ENCODE peak calls at places on chromosomes 1 and 21, in nine cellular contexts. One of them, this sample, is unnamed.

GRCh38 chr1:198449727-198450433 is 90.6 kb downstream of the ATP6V1G3 start:
- DNase-seq in pons: no peak
- DNase-seq in B cell: no peak
- DNase-seq in NCI-H1092: no peak
- DNase-seq in NCI-H1694: no peak
- DNase-seq in GM06990: no peak
- DNase-seq in T-cell: no peak
- DNase-seq in OCI-LY7: no peak
- DNase-seq in COLO829: no peak
- DNase-seq in this sample: no peak

GRCh38 chr1:177948336-177948972 is 21.4 kb downstream of the SEC16B start:
- DNase-seq in B cell: no peak
- DNase-seq in NCI-H1092: peak; percentile 67
- DNase-seq in pons: peak; percentile 87
- DNase-seq in COLO829: peak; percentile 81
- DNase-seq in OCI-LY7: peak; percentile 52
- DNase-seq in T-cell: no peak
- DNase-seq in GM06990: no peak
- DNase-seq in NCI-H1694: peak; percentile 52
- DNase-seq in this sample: peak; percentile 55

GRCh38 chr1:204450461-204451257 is 39.0 kb upstream of the PPP1R15B start:
- DNase-seq in NCI-H1092: no peak
- DNase-seq in T-cell: no peak
- DNase-seq in COLO829: no peak
- DNase-seq in NCI-H1694: no peak
- DNase-seq in B cell: no peak
- DNase-seq in GM06990: no peak
- DNase-seq in OCI-LY7: no peak
- DNase-seq in pons: no peak
- DNase-seq in this sample: no peak

GRCh38 chr1:30758785-30759380 is 1.3 kb upstream of the LAPTM5 start:
- DNase-seq in OCI-LY7: peak; percentile 63
- DNase-seq in COLO829: no peak
- DNase-seq in B cell: no peak
- DNase-seq in NCI-H1092: no peak
- DNase-seq in GM06990: peak; percentile 63
- DNase-seq in NCI-H1694: no peak
- DNase-seq in T-cell: no peak
- DNase-seq in pons: no peak
- DNase-seq in this sample: peak; percentile 69

GRCh38 chr21:45997495-45998275 is 16.1 kb downstream of the COL6A1 start:
- DNase-seq in pons: no peak
- DNase-seq in T-cell: no peak
- DNase-seq in OCI-LY7: no peak
- DNase-seq in COLO829: no peak
- DNase-seq in NCI-H1694: no peak
- DNase-seq in GM06990: no peak
- DNase-seq in NCI-H1092: no peak
- DNase-seq in B cell: no peak
- DNase-seq in this sample: no peak

GRCh38 chr1:32622806-32623694 is 27.3 kb downstream of the ZBTB8OS start:
- DNase-seq in pons: no peak
- DNase-seq in GM06990: peak; percentile 32
- DNase-seq in OCI-LY7: no peak
- DNase-seq in B cell: no peak
- DNase-seq in NCI-H1694: no peak
- DNase-seq in COLO829: no peak
- DNase-seq in T-cell: no peak
- DNase-seq in NCI-H1092: no peak
- DNase-seq in this sample: no peak

GRCh38 chr1:203765029-203765837 is at the start of gene LAX1:
- DNase-seq in B cell: peak; percentile 72
- DNase-seq in NCI-H1092: no peak
- DNase-seq in NCI-H1694: no peak
- DNase-seq in GM06990: peak; percentile 76
- DNase-seq in COLO829: no peak
- DNase-seq in OCI-LY7: peak; percentile 95
- DNase-seq in pons: no peak
- DNase-seq in T-cell: peak; percentile 47
- DNase-seq in this sample: peak; percentile 69

GRCh38 chr1:205350626-205351235 is 6.0 kb downstream of the KLHDC8A start:
- DNase-seq in B cell: no peak
- DNase-seq in COLO829: no peak
- DNase-seq in OCI-LY7: no peak
- DNase-seq in T-cell: no peak
- DNase-seq in pons: no peak
- DNase-seq in NCI-H1092: no peak
- DNase-seq in GM06990: no peak
- DNase-seq in NCI-H1694: peak; percentile 82
- DNase-seq in this sample: no peak

GRCh38 chr21:31557956-31558838 is 101.3 kb upstream of the SOD1 start:
- DNase-seq in NCI-H1092: peak; percentile 71
- DNase-seq in COLO829: no peak
- DNase-seq in NCI-H1694: peak; percentile 5
- DNase-seq in GM06990: peak; percentile 22
- DNase-seq in B cell: no peak
- DNase-seq in OCI-LY7: peak; percentile 72
- DNase-seq in T-cell: peak; percentile 48
- DNase-seq in pons: peak; percentile 33
- DNase-seq in this sample: peak; percentile 46

GRCh38 chr1:42385283-42385682 is 4.7 kb downstream of the RIMKLA start:
- DNase-seq in NCI-H1694: no peak
- DNase-seq in T-cell: no peak
- DNase-seq in pons: no peak
- DNase-seq in B cell: no peak
- DNase-seq in GM06990: no peak
- DNase-seq in NCI-H1092: no peak
- DNase-seq in OCI-LY7: no peak
- DNase-seq in COLO829: no peak
- DNase-seq in this sample: no peak

GRCh38 chr21:34612056-34612455 is 2.9 kb downstream of the RCAN1 start:
- DNase-seq in pons: no peak
- DNase-seq in COLO829: no peak
- DNase-seq in GM06990: no peak
- DNase-seq in OCI-LY7: peak; percentile 17
- DNase-seq in NCI-H1694: no peak
- DNase-seq in B cell: no peak
- DNase-seq in T-cell: no peak
- DNase-seq in NCI-H1092: no peak
- DNase-seq in this sample: no peak

GRCh38 chr1:228802386-228803221 is 67.3 kb downstream of the RHOU start:
- DNase-seq in NCI-H1092: peak; percentile 81
- DNase-seq in COLO829: no peak
- DNase-seq in B cell: no peak
- DNase-seq in pons: peak; percentile 56
- DNase-seq in GM06990: no peak
- DNase-seq in NCI-H1694: no peak
- DNase-seq in OCI-LY7: no peak
- DNase-seq in T-cell: no peak
- DNase-seq in this sample: no peak

GRCh38 chr1:17352419-17352909 is 19.5 kb upstream of the PADI6 start:
- DNase-seq in GM06990: no peak
- DNase-seq in T-cell: no peak
- DNase-seq in OCI-LY7: no peak
- DNase-seq in NCI-H1092: no peak
- DNase-seq in NCI-H1694: no peak
- DNase-seq in pons: no peak
- DNase-seq in COLO829: no peak
- DNase-seq in B cell: no peak
- DNase-seq in this sample: no peak

GRCh38 chr1:8651236-8651890 is 166.1 kb downstream of the RERE start:
- DNase-seq in GM06990: no peak
- DNase-seq in COLO829: no peak
- DNase-seq in OCI-LY7: no peak
- DNase-seq in pons: no peak
- DNase-seq in T-cell: no peak
- DNase-seq in NCI-H1694: no peak
- DNase-seq in NCI-H1092: no peak
- DNase-seq in B cell: no peak
- DNase-seq in this sample: no peak

GRCh38 chr1:8408151-8408839 is 90.4 kb downstream of the SLC45A1 start:
- DNase-seq in pons: no peak
- DNase-seq in B cell: no peak
- DNase-seq in COLO829: no peak
- DNase-seq in NCI-H1694: no peak
- DNase-seq in T-cell: no peak
- DNase-seq in OCI-LY7: no peak
- DNase-seq in GM06990: no peak
- DNase-seq in NCI-H1092: no peak
- DNase-seq in this sample: no peak

GRCh38 chr1:232613752-232614381 is 16.1 kb downstream of the SIPA1L2 start:
- DNase-seq in B cell: no peak
- DNase-seq in GM06990: no peak
- DNase-seq in NCI-H1092: peak; percentile 54
- DNase-seq in COLO829: peak; percentile 73
- DNase-seq in NCI-H1694: no peak
- DNase-seq in OCI-LY7: no peak
- DNase-seq in T-cell: no peak
- DNase-seq in pons: no peak
- DNase-seq in this sample: no peak

GRCh38 chr1:28516518-28516956 is 10.7 kb downstream of the RCC1 start:
- DNase-seq in pons: no peak
- DNase-seq in NCI-H1092: no peak
- DNase-seq in T-cell: no peak
- DNase-seq in NCI-H1694: no peak
- DNase-seq in B cell: no peak
- DNase-seq in GM06990: no peak
- DNase-seq in COLO829: no peak
- DNase-seq in OCI-LY7: peak; percentile 18
- DNase-seq in this sample: no peak

GRCh38 chr1:246220495-246221065 is 286.5 kb downstream of the SMYD3 start:
- DNase-seq in pons: no peak
- DNase-seq in B cell: no peak
- DNase-seq in NCI-H1694: no peak
- DNase-seq in GM06990: no peak
- DNase-seq in OCI-LY7: no peak
- DNase-seq in T-cell: no peak
- DNase-seq in COLO829: no peak
- DNase-seq in NCI-H1092: no peak
- DNase-seq in this sample: no peak

GRCh38 chr1:205709640-205710039 is 29.3 kb upstream of the SLC45A3 start:
- DNase-seq in NCI-H1092: no peak
- DNase-seq in GM06990: no peak
- DNase-seq in T-cell: no peak
- DNase-seq in COLO829: no peak
- DNase-seq in B cell: no peak
- DNase-seq in NCI-H1694: no peak
- DNase-seq in OCI-LY7: no peak
- DNase-seq in pons: no peak
- DNase-seq in this sample: no peak

GRCh38 chr1:2022063-2022770 is 3.1 kb downstream of the GABRD start:
- DNase-seq in OCI-LY7: no peak
- DNase-seq in NCI-H1694: no peak
- DNase-seq in B cell: no peak
- DNase-seq in COLO829: no peak
- DNase-seq in GM06990: no peak
- DNase-seq in T-cell: no peak
- DNase-seq in NCI-H1092: no peak
- DNase-seq in pons: no peak
- DNase-seq in this sample: no peak

GRCh38 chr1:19676438-19676922 is 11.8 kb downstream of the HTR6 start:
- DNase-seq in GM06990: no peak
- DNase-seq in COLO829: peak; percentile 72
- DNase-seq in T-cell: no peak
- DNase-seq in pons: no peak
- DNase-seq in NCI-H1694: no peak
- DNase-seq in OCI-LY7: no peak
- DNase-seq in NCI-H1092: no peak
- DNase-seq in B cell: no peak
- DNase-seq in this sample: peak; percentile 65

GRCh38 chr1:54229281-54229891 is 29.4 kb downstream of the MRPL37 start:
- DNase-seq in pons: no peak
- DNase-seq in B cell: no peak
- DNase-seq in T-cell: no peak
- DNase-seq in NCI-H1694: no peak
- DNase-seq in NCI-H1092: no peak
- DNase-seq in OCI-LY7: no peak
- DNase-seq in COLO829: no peak
- DNase-seq in GM06990: no peak
- DNase-seq in this sample: no peak

GRCh38 chr1:32549601-32550000 is 10.4 kb downstream of the ZBTB8A start:
- DNase-seq in pons: no peak
- DNase-seq in OCI-LY7: no peak
- DNase-seq in NCI-H1694: no peak
- DNase-seq in GM06990: no peak
- DNase-seq in NCI-H1092: no peak
- DNase-seq in B cell: no peak
- DNase-seq in T-cell: no peak
- DNase-seq in COLO829: no peak
- DNase-seq in this sample: no peak

GRCh38 chr1:18991585-18991984 is 35.1 kb upstream of the IFFO2 start:
- DNase-seq in OCI-LY7: no peak
- DNase-seq in T-cell: no peak
- DNase-seq in NCI-H1694: no peak
- DNase-seq in NCI-H1092: no peak
- DNase-seq in GM06990: no peak
- DNase-seq in COLO829: no peak
- DNase-seq in B cell: no peak
- DNase-seq in pons: no peak
- DNase-seq in this sample: no peak